ENCODE peak calls at places on chromosomes 2 and 18, in five cellular contexts. One of them, this sample, is unnamed.

GRCh38 chr2:9231291-9232165 is 24.9 kb downstream of the ASAP2 start:
- DNase-seq in CD4-positive, alpha-beta memory T cell: no peak
- DNase-seq in stimulated activated effector memory CD8-positive, alpha-beta T cell treated with anti-CD3 and anti-CD28 coated beads, Interleukin-12 subunit alpha, Interleukin-12 subunit beta, amount 100 ng/mL, for 72 hours: no peak
- DNase-seq in PC-3: no peak
- DNase-seq in SJSA1: no peak
- DNase-seq in this sample: no peak

GRCh38 chr2:205746408-205746785 is 64.1 kb downstream of the NRP2 start:
- DNase-seq in CD4-positive, alpha-beta memory T cell: no peak
- DNase-seq in stimulated activated effector memory CD8-positive, alpha-beta T cell treated with anti-CD3 and anti-CD28 coated beads, Interleukin-12 subunit alpha, Interleukin-12 subunit beta, amount 100 ng/mL, for 72 hours: no peak
- DNase-seq in PC-3: peak
- DNase-seq in SJSA1: no peak
- DNase-seq in this sample: peak

GRCh38 chr2:218008060-218009040 is 5.6 kb upstream of the TNS1 start:
- DNase-seq in CD4-positive, alpha-beta memory T cell: no peak
- DNase-seq in stimulated activated effector memory CD8-positive, alpha-beta T cell treated with anti-CD3 and anti-CD28 coated beads, Interleukin-12 subunit alpha, Interleukin-12 subunit beta, amount 100 ng/mL, for 72 hours: no peak
- DNase-seq in PC-3: no peak
- DNase-seq in SJSA1: no peak
- DNase-seq in this sample: no peak

GRCh38 chr2:233760043-233760442 is at the start of gene UGT1A1:
- DNase-seq in CD4-positive, alpha-beta memory T cell: no peak
- DNase-seq in stimulated activated effector memory CD8-positive, alpha-beta T cell treated with anti-CD3 and anti-CD28 coated beads, Interleukin-12 subunit alpha, Interleukin-12 subunit beta, amount 100 ng/mL, for 72 hours: no peak
- DNase-seq in PC-3: no peak
- DNase-seq in SJSA1: no peak
- DNase-seq in this sample: no peak

GRCh38 chr2:192016265-192016664 is 169.4 kb upstream of the CAVIN2 start:
- DNase-seq in CD4-positive, alpha-beta memory T cell: no peak
- DNase-seq in stimulated activated effector memory CD8-positive, alpha-beta T cell treated with anti-CD3 and anti-CD28 coated beads, Interleukin-12 subunit alpha, Interleukin-12 subunit beta, amount 100 ng/mL, for 72 hours: no peak
- DNase-seq in PC-3: peak
- DNase-seq in SJSA1: no peak
- DNase-seq in this sample: no peak

GRCh38 chr2:175837046-175837445 is 165.0 kb downstream of the LNPK start:
- DNase-seq in CD4-positive, alpha-beta memory T cell: no peak
- DNase-seq in stimulated activated effector memory CD8-positive, alpha-beta T cell treated with anti-CD3 and anti-CD28 coated beads, Interleukin-12 subunit alpha, Interleukin-12 subunit beta, amount 100 ng/mL, for 72 hours: no peak
- DNase-seq in PC-3: peak
- DNase-seq in SJSA1: peak
- DNase-seq in this sample: no peak

GRCh38 chr2:137467246-137467862 is 496.9 kb upstream of the HNMT start:
- DNase-seq in CD4-positive, alpha-beta memory T cell: no peak
- DNase-seq in stimulated activated effector memory CD8-positive, alpha-beta T cell treated with anti-CD3 and anti-CD28 coated beads, Interleukin-12 subunit alpha, Interleukin-12 subunit beta, amount 100 ng/mL, for 72 hours: no peak
- DNase-seq in PC-3: peak
- DNase-seq in SJSA1: no peak
- DNase-seq in this sample: peak

GRCh38 chr2:86074811-86075210 is 30.9 kb downstream of the POLR1A start:
- DNase-seq in CD4-positive, alpha-beta memory T cell: no peak
- DNase-seq in stimulated activated effector memory CD8-positive, alpha-beta T cell treated with anti-CD3 and anti-CD28 coated beads, Interleukin-12 subunit alpha, Interleukin-12 subunit beta, amount 100 ng/mL, for 72 hours: no peak
- DNase-seq in PC-3: no peak
- DNase-seq in SJSA1: no peak
- DNase-seq in this sample: no peak

GRCh38 chr2:36399050-36399449 is 43.5 kb downstream of the CRIM1 start:
- DNase-seq in CD4-positive, alpha-beta memory T cell: no peak
- DNase-seq in stimulated activated effector memory CD8-positive, alpha-beta T cell treated with anti-CD3 and anti-CD28 coated beads, Interleukin-12 subunit alpha, Interleukin-12 subunit beta, amount 100 ng/mL, for 72 hours: no peak
- DNase-seq in PC-3: no peak
- DNase-seq in SJSA1: no peak
- DNase-seq in this sample: no peak

GRCh38 chr2:11837875-11838734 is 91.7 kb downstream of the LPIN1 start:
- DNase-seq in CD4-positive, alpha-beta memory T cell: no peak
- DNase-seq in stimulated activated effector memory CD8-positive, alpha-beta T cell treated with anti-CD3 and anti-CD28 coated beads, Interleukin-12 subunit alpha, Interleukin-12 subunit beta, amount 100 ng/mL, for 72 hours: no peak
- DNase-seq in PC-3: no peak
- DNase-seq in SJSA1: no peak
- DNase-seq in this sample: no peak

GRCh38 chr18:26121476-26121875 is 12.2 kb upstream of the PSMA8 start:
- DNase-seq in CD4-positive, alpha-beta memory T cell: no peak
- DNase-seq in stimulated activated effector memory CD8-positive, alpha-beta T cell treated with anti-CD3 and anti-CD28 coated beads, Interleukin-12 subunit alpha, Interleukin-12 subunit beta, amount 100 ng/mL, for 72 hours: no peak
- DNase-seq in PC-3: no peak
- DNase-seq in SJSA1: no peak
- DNase-seq in this sample: no peak

GRCh38 chr18:65750421-65751144 is at the start of gene CDH7:
- DNase-seq in CD4-positive, alpha-beta memory T cell: no peak
- DNase-seq in stimulated activated effector memory CD8-positive, alpha-beta T cell treated with anti-CD3 and anti-CD28 coated beads, Interleukin-12 subunit alpha, Interleukin-12 subunit beta, amount 100 ng/mL, for 72 hours: no peak
- DNase-seq in PC-3: peak
- DNase-seq in SJSA1: peak
- DNase-seq in this sample: no peak

GRCh38 chr2:147382322-147382948 is 462.4 kb upstream of the ACVR2A start:
- DNase-seq in CD4-positive, alpha-beta memory T cell: no peak
- DNase-seq in stimulated activated effector memory CD8-positive, alpha-beta T cell treated with anti-CD3 and anti-CD28 coated beads, Interleukin-12 subunit alpha, Interleukin-12 subunit beta, amount 100 ng/mL, for 72 hours: no peak
- DNase-seq in PC-3: no peak
- DNase-seq in SJSA1: no peak
- DNase-seq in this sample: peak

GRCh38 chr18:62690416-62690815 is 24.9 kb upstream of the PHLPP1 start:
- DNase-seq in CD4-positive, alpha-beta memory T cell: no peak
- DNase-seq in stimulated activated effector memory CD8-positive, alpha-beta T cell treated with anti-CD3 and anti-CD28 coated beads, Interleukin-12 subunit alpha, Interleukin-12 subunit beta, amount 100 ng/mL, for 72 hours: no peak
- DNase-seq in PC-3: no peak
- DNase-seq in SJSA1: no peak
- DNase-seq in this sample: no peak

GRCh38 chr2:98419977-98420725 is 24.5 kb upstream of the INPP4A start:
- DNase-seq in CD4-positive, alpha-beta memory T cell: no peak
- DNase-seq in stimulated activated effector memory CD8-positive, alpha-beta T cell treated with anti-CD3 and anti-CD28 coated beads, Interleukin-12 subunit alpha, Interleukin-12 subunit beta, amount 100 ng/mL, for 72 hours: no peak
- DNase-seq in PC-3: peak
- DNase-seq in SJSA1: no peak
- DNase-seq in this sample: no peak

GRCh38 chr2:128473175-128474013 is 154.7 kb upstream of the HS6ST1 start:
- DNase-seq in CD4-positive, alpha-beta memory T cell: no peak
- DNase-seq in stimulated activated effector memory CD8-positive, alpha-beta T cell treated with anti-CD3 and anti-CD28 coated beads, Interleukin-12 subunit alpha, Interleukin-12 subunit beta, amount 100 ng/mL, for 72 hours: no peak
- DNase-seq in PC-3: no peak
- DNase-seq in SJSA1: peak
- DNase-seq in this sample: no peak

GRCh38 chr2:109320195-109320935 is 191.4 kb downstream of the SH3RF3 start:
- DNase-seq in CD4-positive, alpha-beta memory T cell: no peak
- DNase-seq in stimulated activated effector memory CD8-positive, alpha-beta T cell treated with anti-CD3 and anti-CD28 coated beads, Interleukin-12 subunit alpha, Interleukin-12 subunit beta, amount 100 ng/mL, for 72 hours: no peak
- DNase-seq in PC-3: no peak
- DNase-seq in SJSA1: no peak
- DNase-seq in this sample: no peak

GRCh38 chr18:49778826-49779465 is 34.4 kb downstream of the ACAA2 start:
- DNase-seq in CD4-positive, alpha-beta memory T cell: no peak
- DNase-seq in stimulated activated effector memory CD8-positive, alpha-beta T cell treated with anti-CD3 and anti-CD28 coated beads, Interleukin-12 subunit alpha, Interleukin-12 subunit beta, amount 100 ng/mL, for 72 hours: no peak
- DNase-seq in PC-3: no peak
- DNase-seq in SJSA1: no peak
- DNase-seq in this sample: no peak

GRCh38 chr2:24493713-24494112 is 2.7 kb downstream of the NCOA1 start:
- DNase-seq in CD4-positive, alpha-beta memory T cell: no peak
- DNase-seq in stimulated activated effector memory CD8-positive, alpha-beta T cell treated with anti-CD3 and anti-CD28 coated beads, Interleukin-12 subunit alpha, Interleukin-12 subunit beta, amount 100 ng/mL, for 72 hours: no peak
- DNase-seq in PC-3: no peak
- DNase-seq in SJSA1: no peak
- DNase-seq in this sample: no peak

GRCh38 chr2:126899786-126900185 is 1.1 kb downstream of the TEX51 start:
- DNase-seq in CD4-positive, alpha-beta memory T cell: no peak
- DNase-seq in stimulated activated effector memory CD8-positive, alpha-beta T cell treated with anti-CD3 and anti-CD28 coated beads, Interleukin-12 subunit alpha, Interleukin-12 subunit beta, amount 100 ng/mL, for 72 hours: no peak
- DNase-seq in PC-3: no peak
- DNase-seq in SJSA1: no peak
- DNase-seq in this sample: no peak

GRCh38 chr2:95024306-95024880 is 1.1 kb upstream of the MAL start:
- DNase-seq in CD4-positive, alpha-beta memory T cell: no peak
- DNase-seq in stimulated activated effector memory CD8-positive, alpha-beta T cell treated with anti-CD3 and anti-CD28 coated beads, Interleukin-12 subunit alpha, Interleukin-12 subunit beta, amount 100 ng/mL, for 72 hours: no peak
- DNase-seq in PC-3: no peak
- DNase-seq in SJSA1: no peak
- DNase-seq in this sample: no peak

GRCh38 chr2:171919453-171919852 is 2.8 kb upstream of the HAT1 start:
- DNase-seq in CD4-positive, alpha-beta memory T cell: no peak
- DNase-seq in stimulated activated effector memory CD8-positive, alpha-beta T cell treated with anti-CD3 and anti-CD28 coated beads, Interleukin-12 subunit alpha, Interleukin-12 subunit beta, amount 100 ng/mL, for 72 hours: peak
- DNase-seq in PC-3: no peak
- DNase-seq in SJSA1: no peak
- DNase-seq in this sample: no peak

GRCh38 chr2:178199334-178199733 is 5.0 kb downstream of the OSBPL6 start:
- DNase-seq in CD4-positive, alpha-beta memory T cell: no peak
- DNase-seq in stimulated activated effector memory CD8-positive, alpha-beta T cell treated with anti-CD3 and anti-CD28 coated beads, Interleukin-12 subunit alpha, Interleukin-12 subunit beta, amount 100 ng/mL, for 72 hours: no peak
- DNase-seq in PC-3: no peak
- DNase-seq in SJSA1: no peak
- DNase-seq in this sample: no peak

GRCh38 chr2:205166749-205167148 is 515.6 kb upstream of the NRP2 start:
- DNase-seq in CD4-positive, alpha-beta memory T cell: no peak
- DNase-seq in stimulated activated effector memory CD8-positive, alpha-beta T cell treated with anti-CD3 and anti-CD28 coated beads, Interleukin-12 subunit alpha, Interleukin-12 subunit beta, amount 100 ng/mL, for 72 hours: no peak
- DNase-seq in PC-3: no peak
- DNase-seq in SJSA1: no peak
- DNase-seq in this sample: no peak

GRCh38 chr18:47871288-47871687 is 59.2 kb downstream of the SMAD2 start:
- DNase-seq in CD4-positive, alpha-beta memory T cell: no peak
- DNase-seq in stimulated activated effector memory CD8-positive, alpha-beta T cell treated with anti-CD3 and anti-CD28 coated beads, Interleukin-12 subunit alpha, Interleukin-12 subunit beta, amount 100 ng/mL, for 72 hours: no peak
- DNase-seq in PC-3: no peak
- DNase-seq in SJSA1: no peak
- DNase-seq in this sample: no peak